ENCODE peak calls at places on chromosome 5, in five cellular contexts. One of them, this sample, is unnamed.

GRCh38 chr5:142319560-142320426 is 5.0 kb downstream of the SPRY4 start:
- DNase-seq in T-helper 1 cell: no peak
- DNase-seq in M059J: no peak
- DNase-seq in nucleus accumbens: no peak
- DNase-seq in ELR: no peak
- DNase-seq in this sample: no peak

GRCh38 chr5:102453716-102454115 is 45.1 kb downstream of the SLCO6A1 start:
- DNase-seq in nucleus accumbens: no peak
- DNase-seq in M059J: peak
- DNase-seq in T-helper 1 cell: no peak
- DNase-seq in ELR: peak
- DNase-seq in this sample: no peak

GRCh38 chr5:172370648-172371248 is 83.6 kb downstream of the SH3PXD2B start:
- DNase-seq in ELR: peak
- DNase-seq in nucleus accumbens: no peak
- DNase-seq in T-helper 1 cell: no peak
- DNase-seq in M059J: peak
- DNase-seq in this sample: no peak

GRCh38 chr5:14778789-14779070 is 92.8 kb downstream of the ANKH start:
- DNase-seq in T-helper 1 cell: no peak
- DNase-seq in M059J: no peak
- DNase-seq in nucleus accumbens: no peak
- DNase-seq in ELR: no peak
- DNase-seq in this sample: no peak

GRCh38 chr5:179113143-179113530 is 53.0 kb downstream of the ZNF354C start:
- DNase-seq in nucleus accumbens: no peak
- DNase-seq in T-helper 1 cell: no peak
- DNase-seq in ELR: no peak
- DNase-seq in M059J: no peak
- DNase-seq in this sample: no peak

GRCh38 chr5:132821791-132822190 is 8.7 kb downstream of the SHROOM1 start:
- DNase-seq in nucleus accumbens: peak
- DNase-seq in ELR: peak
- DNase-seq in T-helper 1 cell: no peak
- DNase-seq in M059J: peak
- DNase-seq in this sample: no peak

GRCh38 chr5:132190161-132190817 is 37.4 kb downstream of the P4HA2 start:
- DNase-seq in M059J: peak
- DNase-seq in nucleus accumbens: no peak
- DNase-seq in ELR: peak
- DNase-seq in T-helper 1 cell: no peak
- DNase-seq in this sample: no peak

GRCh38 chr5:135140805-135141204 is 106.8 kb upstream of the PITX1 start:
- DNase-seq in M059J: peak
- DNase-seq in ELR: peak
- DNase-seq in T-helper 1 cell: no peak
- DNase-seq in nucleus accumbens: no peak
- DNase-seq in this sample: no peak

GRCh38 chr5:45847877-45848276 is 151.7 kb upstream of the HCN1 start:
- DNase-seq in nucleus accumbens: no peak
- DNase-seq in ELR: no peak
- DNase-seq in T-helper 1 cell: no peak
- DNase-seq in M059J: no peak
- DNase-seq in this sample: no peak

GRCh38 chr5:137126829-137127228 is 372.3 kb downstream of the SPOCK1 start:
- DNase-seq in T-helper 1 cell: no peak
- DNase-seq in M059J: no peak
- DNase-seq in ELR: no peak
- DNase-seq in nucleus accumbens: no peak
- DNase-seq in this sample: no peak

GRCh38 chr5:137636846-137637515 is 98.9 kb downstream of the KLHL3 start:
- DNase-seq in ELR: no peak
- DNase-seq in nucleus accumbens: no peak
- DNase-seq in T-helper 1 cell: no peak
- DNase-seq in M059J: peak
- DNase-seq in this sample: no peak

GRCh38 chr5:173204185-173204979 is 30.6 kb downstream of the NKX2-5 start:
- DNase-seq in M059J: peak
- DNase-seq in T-helper 1 cell: peak
- DNase-seq in nucleus accumbens: no peak
- DNase-seq in ELR: peak
- DNase-seq in this sample: no peak

GRCh38 chr5:43631182-43631910 is 28.4 kb downstream of the NNT start:
- DNase-seq in T-helper 1 cell: peak
- DNase-seq in ELR: peak
- DNase-seq in nucleus accumbens: peak
- DNase-seq in M059J: peak
- DNase-seq in this sample: peak

GRCh38 chr5:122908662-122909061 is 63.2 kb downstream of the SNX24 start:
- DNase-seq in M059J: no peak
- DNase-seq in T-helper 1 cell: no peak
- DNase-seq in ELR: no peak
- DNase-seq in nucleus accumbens: no peak
- DNase-seq in this sample: no peak

GRCh38 chr5:88398316-88398715 is 129.7 kb upstream of the TMEM161B start:
- DNase-seq in nucleus accumbens: peak
- DNase-seq in M059J: peak
- DNase-seq in ELR: peak
- DNase-seq in T-helper 1 cell: no peak
- DNase-seq in this sample: no peak

GRCh38 chr5:4941957-4942830 is 197.9 kb upstream of the ADAMTS16 start:
- DNase-seq in T-helper 1 cell: no peak
- DNase-seq in ELR: no peak
- DNase-seq in M059J: no peak
- DNase-seq in nucleus accumbens: peak
- DNase-seq in this sample: no peak

GRCh38 chr5:122743231-122743630 is 31.6 kb upstream of the SNX2 start:
- DNase-seq in ELR: no peak
- DNase-seq in T-helper 1 cell: no peak
- DNase-seq in M059J: no peak
- DNase-seq in nucleus accumbens: no peak
- DNase-seq in this sample: no peak

GRCh38 chr5:56190500-56190899 is 42.6 kb downstream of the ANKRD55 start:
- DNase-seq in M059J: peak
- DNase-seq in ELR: peak
- DNase-seq in T-helper 1 cell: no peak
- DNase-seq in nucleus accumbens: no peak
- DNase-seq in this sample: peak

GRCh38 chr5:126364206-126364902 is 58.9 kb upstream of the GRAMD2B start:
- DNase-seq in ELR: no peak
- DNase-seq in T-helper 1 cell: no peak
- DNase-seq in nucleus accumbens: no peak
- DNase-seq in M059J: no peak
- DNase-seq in this sample: no peak

GRCh38 chr5:156399323-156399722 is 72.4 kb downstream of the SGCD start:
- DNase-seq in M059J: no peak
- DNase-seq in T-helper 1 cell: no peak
- DNase-seq in ELR: no peak
- DNase-seq in nucleus accumbens: no peak
- DNase-seq in this sample: no peak

GRCh38 chr5:111518747-111519146 is 6.4 kb upstream of the STARD4 start:
- DNase-seq in M059J: no peak
- DNase-seq in nucleus accumbens: no peak
- DNase-seq in T-helper 1 cell: no peak
- DNase-seq in ELR: no peak
- DNase-seq in this sample: no peak

GRCh38 chr5:160297776-160298175 is 14.6 kb downstream of the CCNJL start:
- DNase-seq in nucleus accumbens: no peak
- DNase-seq in T-helper 1 cell: no peak
- DNase-seq in M059J: no peak
- DNase-seq in ELR: no peak
- DNase-seq in this sample: no peak

This sample was measured in effector CD4-positive, alpha-beta T cell.